ENCODE peak calls at places on chromosomes 13 and 19, in five cellular contexts. X is uterus, R is GM13976, M is heart left ventricle, J is GM10248. H is an unnamed sample.

GRCh38 chr13:102667023-102667422 is 27.8 kb downstream of the METTL21C start:
- DNase-seq in R (no peak), X (no peak), M (no peak), J (no peak), H (no peak)

GRCh38 chr13:68369739-68370138 is 1139.6 kb upstream of the PCDH9 start:
- DNase-seq in R (no peak), J (no peak), X (no peak), M (no peak), H (no peak)

GRCh38 chr13:82878536-82878935 is 1003.7 kb downstream of the SLITRK1 start:
- DNase-seq in X (no peak), J (no peak), M (no peak), R (no peak), H (no peak)

GRCh38 chr13:45412274-45413049 is 5.7 kb downstream of the SLC25A30 start:
- DNase-seq in R (no peak), M (no peak), J (no peak), X (no peak), H (no peak)

GRCh38 chr13:79486433-79487188 is 5.7 kb downstream of the NDFIP2 start:
- DNase-seq in X (no peak), J (no peak), R (no peak), M (no peak), H (no peak)

GRCh38 chr13:27636624-27637288 is 15.1 kb downstream of the POLR1D start:
- DNase-seq in R (no peak), X (no peak), J (no peak), M (no peak), H (no peak)

GRCh38 chr19:10593820-10594637 is 6.9 kb upstream of the AP1M2 start:
- DNase-seq in M (no peak), X (no peak), R (peak), J (no peak), H (peak)

GRCh38 chr19:51093066-51093465 is 10.4 kb upstream of the KLK14 start:
- DNase-seq in J (no peak), R (no peak), X (no peak), M (no peak), H (peak)

GRCh38 chr13:54183728-54184127 is 1155.1 kb downstream of the OLFM4 start:
- DNase-seq in X (no peak), R (no peak), J (no peak), M (no peak), H (no peak)

GRCh38 chr13:95083758-95084157 is 217.5 kb downstream of the ABCC4 start:
- DNase-seq in M (no peak), R (no peak), J (no peak), X (no peak), H (no peak)

GRCh38 chr19:56727731-56728130 is 56.2 kb upstream of the ZNF835 start:
- DNase-seq in R (no peak), X (no peak), M (no peak), J (no peak), H (no peak)

GRCh38 chr19:56721714-56722113 is 50.2 kb upstream of the ZNF835 start:
- DNase-seq in R (no peak), X (no peak), M (no peak), J (no peak), H (no peak)

GRCh38 chr19:56720281-56720680 is 48.7 kb upstream of the ZNF835 start:
- DNase-seq in M (peak), J (no peak), R (no peak), X (peak), H (no peak)

GRCh38 chr19:56725829-56726424 is 54.4 kb upstream of the ZNF835 start:
- DNase-seq in J (no peak), R (no peak), X (no peak), M (no peak), H (no peak)
- TF ChIP-seq CTCF in J (no peak), R (no peak), X (peak), M (peak), H (peak)

DNA sequence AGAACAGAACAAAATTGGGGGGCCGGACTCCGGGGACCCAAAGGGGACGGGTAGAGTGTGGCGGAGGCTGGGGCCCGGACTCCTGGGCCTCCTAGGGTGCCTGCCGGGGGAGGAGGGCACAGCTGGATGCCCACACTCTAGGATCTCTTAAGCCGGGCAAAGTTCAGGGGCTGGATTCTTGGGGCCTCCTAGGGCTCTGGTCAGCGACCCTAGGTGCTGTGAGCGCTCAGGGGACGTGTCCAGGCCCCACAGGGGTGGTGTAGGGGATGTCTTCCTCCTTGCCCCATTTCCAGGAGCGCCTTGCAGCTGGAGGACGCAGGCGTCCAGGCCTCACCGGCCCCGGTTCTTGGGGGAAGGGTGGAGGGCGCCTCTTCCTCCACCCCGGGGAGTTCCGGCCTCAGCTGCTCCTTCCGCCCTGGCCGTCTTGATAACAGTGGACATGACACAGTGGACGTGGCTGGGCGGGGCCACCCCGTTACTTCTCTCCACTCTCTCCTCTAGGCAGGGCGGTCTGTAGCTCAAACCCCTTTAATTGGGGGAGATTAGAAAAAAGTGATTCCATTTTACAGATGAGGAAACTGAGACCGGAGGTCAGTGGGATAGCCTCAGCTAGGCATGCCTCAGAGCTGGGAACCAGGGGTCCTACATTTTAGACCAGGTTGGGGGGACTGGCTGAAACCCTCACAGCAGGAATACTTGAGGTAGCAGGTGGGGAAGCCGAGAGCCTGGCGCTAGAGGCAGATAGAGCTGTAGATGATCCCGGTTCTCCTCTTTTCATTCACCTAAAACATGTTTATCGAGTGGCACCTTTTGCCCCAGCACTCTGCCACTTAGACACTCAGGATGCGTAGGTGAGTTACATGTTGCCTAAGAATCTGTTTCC is 705 bp downstream of the STXBP2 start:
- DNase-seq in J (peak), M (no peak), R (no peak), X (no peak), H (peak)
- TF ChIP-seq CTCF in J (no peak), M (no peak), R (no peak), X (no peak), H (no peak)

GRCh38 chr19:43934055-43934984 is 762 bp downstream of the ZNF45 start:
- DNase-seq in X (no peak), J (peak), M (no peak), R (peak), H (no peak)
- TF ChIP-seq CTCF in X (no peak), J (no peak), M (no peak), R (no peak), H (no peak)

GRCh38 chr13:109646423-109646822 is 140.0 kb downstream of the IRS2 start:
- DNase-seq in X (no peak), R (no peak), J (peak), M (no peak), H (no peak)
- TF ChIP-seq CTCF in X (no peak), R (no peak), J (no peak), M (no peak), H (no peak)

GRCh38 chr19:7497292-7497691 is 8.5 kb upstream of the PEX11G start:
- DNase-seq in J (peak), R (no peak), M (no peak), X (no peak), H (no peak)
- TF ChIP-seq CTCF in J (peak), R (no peak), M (no peak), X (no peak), H (no peak)

GRCh38 chr19:20925481-20925880 is 2.4 kb downstream of the ZNF85 start:
- DNase-seq in J (no peak), X (no peak), M (no peak), R (no peak), H (no peak)

GRCh38 chr19:20928371-20928770 is 5.3 kb downstream of the ZNF85 start:
- DNase-seq in R (no peak), X (no peak), M (no peak), J (no peak), H (no peak)

GRCh38 chr19:20923077-20923871 is at the start of gene ZNF85:
- DNase-seq in R (peak), J (peak), M (peak), X (peak), H (peak)

DNA sequence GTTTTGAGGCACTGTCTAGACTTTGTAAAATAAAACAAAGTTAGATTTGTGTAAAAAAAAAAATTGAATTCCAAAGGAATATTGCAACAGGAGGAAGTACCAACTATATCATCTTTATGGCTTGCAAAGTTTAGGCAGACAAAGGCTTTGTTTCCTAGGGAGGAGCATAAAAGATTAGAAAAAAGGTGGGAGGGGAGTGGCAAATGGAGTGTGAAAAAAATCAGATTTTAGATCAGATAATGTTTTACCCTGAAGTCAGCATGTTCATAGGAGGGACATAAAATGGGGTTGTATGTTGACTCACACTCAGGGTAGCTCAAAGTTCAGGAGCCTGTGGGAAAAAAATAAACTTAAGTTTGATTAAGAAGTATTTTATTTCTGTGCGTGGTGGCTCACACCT is 3.7 kb downstream of the ZNF85 start:
- DNase-seq in R (no peak), X (no peak), J (no peak), M (no peak), H (no peak)
- TF ChIP-seq CTCF in R (no peak), X (no peak), J (no peak), M (no peak), H (no peak)